ENCODE peak calls at places on chromosomes 3 and 15, in ten cellular contexts. One of them, this sample, is unnamed.

GRCh38 chr3:127532561-127533203 is 57.9 kb downstream of the TPRA1 start:
- DNase-seq in astrocyte: no peak
- DNase-seq in NB4: no peak
- DNase-seq in MM.1S: no peak
- DNase-seq in IMR-90: no peak
- DNase-seq in upper lobe of left lung: no peak
- DNase-seq in CD8-positive, alpha-beta T cell: no peak
- DNase-seq in HL-60: no peak
- DNase-seq in brain microvascular endothelial cell: no peak
- DNase-seq in H7: no peak
- DNase-seq in this sample: no peak

GRCh38 chr3:23304424-23304823 is 101.3 kb downstream of the UBE2E2 start:
- DNase-seq in astrocyte: peak
- DNase-seq in NB4: no peak
- DNase-seq in MM.1S: no peak
- DNase-seq in IMR-90: peak
- DNase-seq in upper lobe of left lung: no peak
- DNase-seq in CD8-positive, alpha-beta T cell: no peak
- DNase-seq in HL-60: no peak
- DNase-seq in brain microvascular endothelial cell: no peak
- DNase-seq in H7: no peak
- DNase-seq in this sample: no peak

GRCh38 chr3:148866261-148866660 is 1.2 kb downstream of the CPA3 start:
- DNase-seq in astrocyte: peak
- DNase-seq in NB4: no peak
- DNase-seq in MM.1S: no peak
- DNase-seq in IMR-90: peak
- DNase-seq in upper lobe of left lung: no peak
- DNase-seq in CD8-positive, alpha-beta T cell: no peak
- DNase-seq in HL-60: no peak
- DNase-seq in brain microvascular endothelial cell: peak
- DNase-seq in H7: no peak
- DNase-seq in this sample: no peak

GRCh38 chr15:80643296-80643965 is 51.7 kb upstream of the ABHD17C start:
- DNase-seq in astrocyte: peak
- DNase-seq in NB4: peak
- DNase-seq in MM.1S: no peak
- DNase-seq in IMR-90: no peak
- DNase-seq in upper lobe of left lung: no peak
- DNase-seq in CD8-positive, alpha-beta T cell: no peak
- DNase-seq in HL-60: peak
- DNase-seq in brain microvascular endothelial cell: no peak
- DNase-seq in H7: no peak
- DNase-seq in this sample: no peak

GRCh38 chr3:32420138-32420981 is 28.7 kb downstream of the CMTM7 start:
- DNase-seq in astrocyte: peak
- DNase-seq in NB4: peak
- DNase-seq in MM.1S: no peak
- DNase-seq in IMR-90: peak
- DNase-seq in upper lobe of left lung: no peak
- DNase-seq in CD8-positive, alpha-beta T cell: peak
- DNase-seq in HL-60: no peak
- DNase-seq in brain microvascular endothelial cell: peak
- DNase-seq in H7: peak
- DNase-seq in this sample: no peak

GRCh38 chr3:135218304-135218703 is 423.2 kb downstream of the EPHB1 start:
- DNase-seq in astrocyte: no peak
- DNase-seq in NB4: no peak
- DNase-seq in MM.1S: no peak
- DNase-seq in IMR-90: no peak
- DNase-seq in upper lobe of left lung: no peak
- DNase-seq in CD8-positive, alpha-beta T cell: no peak
- DNase-seq in HL-60: no peak
- DNase-seq in brain microvascular endothelial cell: no peak
- DNase-seq in H7: peak
- DNase-seq in this sample: no peak

GRCh38 chr15:26891448-26891881 is 24.6 kb downstream of the GABRA5 start:
- DNase-seq in astrocyte: peak
- DNase-seq in NB4: peak
- DNase-seq in MM.1S: peak
- DNase-seq in IMR-90: peak
- DNase-seq in upper lobe of left lung: no peak
- DNase-seq in CD8-positive, alpha-beta T cell: no peak
- DNase-seq in HL-60: peak
- DNase-seq in brain microvascular endothelial cell: peak
- DNase-seq in H7: peak
- DNase-seq in this sample: no peak

GRCh38 chr15:60373745-60374144 is 24.0 kb downstream of the ANXA2 start:
- DNase-seq in astrocyte: no peak
- DNase-seq in NB4: no peak
- DNase-seq in MM.1S: no peak
- DNase-seq in IMR-90: no peak
- DNase-seq in upper lobe of left lung: no peak
- DNase-seq in CD8-positive, alpha-beta T cell: no peak
- DNase-seq in HL-60: no peak
- DNase-seq in brain microvascular endothelial cell: no peak
- DNase-seq in H7: no peak
- DNase-seq in this sample: no peak

GRCh38 chr15:74815121-74815933 is 2.7 kb downstream of the LMAN1L start:
- DNase-seq in astrocyte: no peak
- DNase-seq in NB4: peak
- DNase-seq in MM.1S: no peak
- DNase-seq in IMR-90: no peak
- DNase-seq in upper lobe of left lung: no peak
- DNase-seq in CD8-positive, alpha-beta T cell: no peak
- DNase-seq in HL-60: no peak
- DNase-seq in brain microvascular endothelial cell: no peak
- DNase-seq in H7: no peak
- DNase-seq in this sample: no peak

GRCh38 chr3:143661677-143662076 is 186.6 kb downstream of the SLC9A9 start:
- DNase-seq in astrocyte: no peak
- DNase-seq in NB4: no peak
- DNase-seq in MM.1S: no peak
- DNase-seq in IMR-90: no peak
- DNase-seq in upper lobe of left lung: no peak
- DNase-seq in CD8-positive, alpha-beta T cell: no peak
- DNase-seq in HL-60: no peak
- DNase-seq in brain microvascular endothelial cell: no peak
- DNase-seq in H7: no peak
- DNase-seq in this sample: no peak

GRCh38 chr15:64536244-64536836 is 76.0 kb downstream of the ZNF609 start:
- DNase-seq in astrocyte: peak
- DNase-seq in NB4: peak
- DNase-seq in MM.1S: no peak
- DNase-seq in IMR-90: peak
- DNase-seq in upper lobe of left lung: no peak
- DNase-seq in CD8-positive, alpha-beta T cell: no peak
- DNase-seq in HL-60: no peak
- DNase-seq in brain microvascular endothelial cell: peak
- DNase-seq in H7: no peak
- DNase-seq in this sample: no peak

GRCh38 chr15:98669638-98670037 is 21.3 kb downstream of the IGF1R start:
- DNase-seq in astrocyte: no peak
- DNase-seq in NB4: no peak
- DNase-seq in MM.1S: no peak
- DNase-seq in IMR-90: no peak
- DNase-seq in upper lobe of left lung: no peak
- DNase-seq in CD8-positive, alpha-beta T cell: no peak
- DNase-seq in HL-60: no peak
- DNase-seq in brain microvascular endothelial cell: no peak
- DNase-seq in H7: no peak
- DNase-seq in this sample: no peak

GRCh38 chr15:97981758-97982157 is 21.3 kb downstream of the ARRDC4 start:
- DNase-seq in astrocyte: no peak
- DNase-seq in NB4: no peak
- DNase-seq in MM.1S: no peak
- DNase-seq in IMR-90: no peak
- DNase-seq in upper lobe of left lung: no peak
- DNase-seq in CD8-positive, alpha-beta T cell: no peak
- DNase-seq in HL-60: no peak
- DNase-seq in brain microvascular endothelial cell: no peak
- DNase-seq in H7: no peak
- DNase-seq in this sample: no peak

GRCh38 chr3:1552831-1553230 is 460.0 kb downstream of the CNTN6 start:
- DNase-seq in astrocyte: no peak
- DNase-seq in NB4: no peak
- DNase-seq in MM.1S: no peak
- DNase-seq in IMR-90: no peak
- DNase-seq in upper lobe of left lung: no peak
- DNase-seq in CD8-positive, alpha-beta T cell: no peak
- DNase-seq in HL-60: no peak
- DNase-seq in brain microvascular endothelial cell: no peak
- DNase-seq in H7: no peak
- DNase-seq in this sample: no peak

GRCh38 chr3:195692361-195692700 is 28.4 kb upstream of the MUC20 start:
- DNase-seq in astrocyte: no peak
- DNase-seq in NB4: no peak
- DNase-seq in MM.1S: no peak
- DNase-seq in IMR-90: no peak
- DNase-seq in upper lobe of left lung: no peak
- DNase-seq in CD8-positive, alpha-beta T cell: no peak
- DNase-seq in HL-60: no peak
- DNase-seq in brain microvascular endothelial cell: no peak
- DNase-seq in H7: no peak
- DNase-seq in this sample: peak

GRCh38 chr3:48427630-48427962 is 2.3 kb downstream of the PLXNB1 start:
- DNase-seq in astrocyte: no peak
- DNase-seq in NB4: no peak
- DNase-seq in MM.1S: no peak
- DNase-seq in IMR-90: no peak
- DNase-seq in upper lobe of left lung: no peak
- DNase-seq in CD8-positive, alpha-beta T cell: no peak
- DNase-seq in HL-60: no peak
- DNase-seq in brain microvascular endothelial cell: no peak
- DNase-seq in H7: peak
- DNase-seq in this sample: no peak
- H3K4me3 ChIP-seq in astrocyte: peak
- H3K4me3 ChIP-seq in NB4: no peak
- H3K4me3 ChIP-seq in MM.1S: no peak
- H3K4me3 ChIP-seq in IMR-90: no peak
- H3K4me3 ChIP-seq in upper lobe of left lung: peak
- H3K4me3 ChIP-seq in CD8-positive, alpha-beta T cell: no peak
- H3K4me3 ChIP-seq in HL-60: no peak
- H3K4me3 ChIP-seq in brain microvascular endothelial cell: no peak
- H3K4me3 ChIP-seq in H7: no peak
- H3K4me3 ChIP-seq in this sample: peak

DNA sequence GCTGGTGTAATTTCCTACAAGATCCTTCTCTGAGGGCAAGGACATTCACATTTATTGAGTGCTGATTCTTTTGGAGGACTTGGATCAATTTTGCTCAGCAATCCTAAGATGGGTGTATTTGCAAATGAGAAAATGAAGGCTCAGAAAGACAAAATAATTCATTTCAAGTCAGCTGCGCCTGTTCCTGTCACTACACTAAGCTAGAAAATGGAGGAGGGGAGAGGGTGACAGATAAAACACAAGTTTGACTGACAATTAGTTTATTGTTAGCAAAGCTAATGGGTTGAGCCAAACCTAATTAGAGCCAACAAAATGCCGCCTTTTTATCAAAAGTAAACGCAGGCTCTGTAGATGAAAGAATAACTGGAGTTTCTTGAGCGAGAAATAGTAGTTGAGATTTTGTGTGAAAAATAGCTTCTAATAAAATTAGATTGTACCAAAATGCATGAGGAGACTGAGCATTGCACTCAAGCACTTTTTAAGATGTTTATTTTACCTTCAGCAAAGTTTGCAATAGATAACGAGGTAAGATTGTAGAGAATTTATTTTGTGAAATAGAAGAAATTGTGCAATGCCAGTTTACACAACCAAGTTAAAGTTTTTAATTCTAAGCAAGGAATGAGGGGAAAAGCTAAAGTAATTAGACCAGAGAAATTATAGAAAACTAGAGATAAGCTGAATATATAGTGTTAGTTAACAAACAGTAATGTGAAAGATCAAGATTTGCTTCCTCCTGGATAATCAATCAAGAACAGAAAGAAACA is 39.6 kb upstream of the SECISBP2L start:
- DNase-seq in astrocyte: no peak
- DNase-seq in NB4: no peak
- DNase-seq in MM.1S: no peak
- DNase-seq in IMR-90: peak
- DNase-seq in upper lobe of left lung: no peak
- DNase-seq in CD8-positive, alpha-beta T cell: no peak
- DNase-seq in HL-60: no peak
- DNase-seq in brain microvascular endothelial cell: no peak
- DNase-seq in H7: no peak
- DNase-seq in this sample: no peak
- H3K4me3 ChIP-seq in astrocyte: no peak
- H3K4me3 ChIP-seq in NB4: no peak
- H3K4me3 ChIP-seq in MM.1S: no peak
- H3K4me3 ChIP-seq in IMR-90: no peak
- H3K4me3 ChIP-seq in upper lobe of left lung: no peak
- H3K4me3 ChIP-seq in CD8-positive, alpha-beta T cell: no peak
- H3K4me3 ChIP-seq in HL-60: no peak
- H3K4me3 ChIP-seq in brain microvascular endothelial cell: no peak
- H3K4me3 ChIP-seq in H7: no peak
- H3K4me3 ChIP-seq in this sample: no peak

GRCh38 chr3:16055606-16056209 is 118.8 kb upstream of the GALNT15 start:
- DNase-seq in astrocyte: no peak
- DNase-seq in NB4: no peak
- DNase-seq in MM.1S: no peak
- DNase-seq in IMR-90: no peak
- DNase-seq in upper lobe of left lung: no peak
- DNase-seq in CD8-positive, alpha-beta T cell: no peak
- DNase-seq in HL-60: no peak
- DNase-seq in brain microvascular endothelial cell: no peak
- DNase-seq in H7: peak
- DNase-seq in this sample: no peak
- H3K4me3 ChIP-seq in astrocyte: no peak
- H3K4me3 ChIP-seq in NB4: no peak
- H3K4me3 ChIP-seq in MM.1S: no peak
- H3K4me3 ChIP-seq in IMR-90: no peak
- H3K4me3 ChIP-seq in upper lobe of left lung: no peak
- H3K4me3 ChIP-seq in CD8-positive, alpha-beta T cell: no peak
- H3K4me3 ChIP-seq in HL-60: no peak
- H3K4me3 ChIP-seq in brain microvascular endothelial cell: no peak
- H3K4me3 ChIP-seq in H7: no peak
- H3K4me3 ChIP-seq in this sample: no peak

DNA sequence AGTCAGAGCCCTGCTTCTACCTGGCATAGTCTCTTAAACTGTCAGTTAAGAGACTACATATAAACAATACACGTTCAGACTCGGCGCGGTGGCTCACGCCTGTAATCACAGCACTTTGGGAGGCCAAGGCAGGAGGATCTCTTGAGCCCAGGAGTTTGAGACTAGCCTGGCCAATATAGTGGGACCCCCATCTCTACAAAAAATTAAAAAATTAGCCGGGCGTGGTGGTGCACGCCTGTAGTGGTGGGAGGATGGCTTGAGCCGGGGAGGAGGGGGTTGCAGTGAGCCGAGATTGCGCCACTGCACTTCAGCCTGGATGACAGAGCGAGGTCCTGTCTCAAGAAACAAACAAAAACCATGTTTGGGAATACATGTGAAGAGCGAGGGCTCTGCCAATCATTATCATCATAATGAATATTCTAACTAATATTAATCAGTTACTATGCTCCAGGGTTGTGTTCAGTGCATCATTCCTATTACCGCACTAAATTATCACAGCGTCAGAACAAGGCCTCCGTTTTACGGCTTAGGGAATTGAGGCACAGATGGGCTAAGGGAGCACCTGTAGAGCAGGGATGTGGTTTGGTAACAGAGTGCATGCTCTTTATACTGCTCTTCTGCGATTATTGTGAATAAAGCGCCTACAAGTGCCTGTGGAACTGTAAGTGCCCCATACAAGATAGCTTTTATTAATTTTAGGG is 844 bp upstream of the UQCC5 start:
- DNase-seq in astrocyte: no peak
- DNase-seq in NB4: no peak
- DNase-seq in MM.1S: no peak
- DNase-seq in IMR-90: no peak
- DNase-seq in upper lobe of left lung: no peak
- DNase-seq in CD8-positive, alpha-beta T cell: no peak
- DNase-seq in HL-60: no peak
- DNase-seq in brain microvascular endothelial cell: no peak
- DNase-seq in H7: peak
- DNase-seq in this sample: no peak
- H3K4me3 ChIP-seq in astrocyte: peak
- H3K4me3 ChIP-seq in NB4: no peak
- H3K4me3 ChIP-seq in MM.1S: peak
- H3K4me3 ChIP-seq in IMR-90: no peak
- H3K4me3 ChIP-seq in upper lobe of left lung: peak
- H3K4me3 ChIP-seq in CD8-positive, alpha-beta T cell: peak
- H3K4me3 ChIP-seq in HL-60: peak
- H3K4me3 ChIP-seq in brain microvascular endothelial cell: no peak
- H3K4me3 ChIP-seq in H7: no peak
- H3K4me3 ChIP-seq in this sample: peak